ENCODE peak calls at places on chromosomes 5 and 9, in ten cellular contexts. Z, Y, P, K, G, I, X, S, W and C are unnamed samples.

GRCh38 chr5:112183103-112183634 is 235.9 kb downstream of the EPB41L4A start:
- DNase-seq in W (no peak), S (peak), K (no peak), X (no peak), I (peak), P (no peak), Z (no peak), Y (no peak), G (no peak), C (no peak)

GRCh38 chr5:39198080-39198479 is 21.3 kb downstream of the FYB1 start:
- DNase-seq in I (no peak), P (no peak), Y (no peak), S (no peak), Z (no peak), G (no peak), X (no peak), W (no peak), K (no peak), C (no peak)

GRCh38 chr9:81521892-81522291 is 167.5 kb downstream of the TLE1 start:
- DNase-seq in I (no peak), Y (no peak), G (no peak), K (no peak), X (no peak), S (no peak), W (no peak), P (no peak), Z (no peak), C (no peak)

GRCh38 chr9:74285075-74285474 is 212.1 kb upstream of the RORB start:
- DNase-seq in Y (no peak), W (no peak), I (no peak), P (no peak), X (no peak), Z (no peak), S (no peak), G (no peak), K (no peak), C (no peak)

GRCh38 chr9:74777136-74777879 is 110.4 kb downstream of the TRPM6 start:
- DNase-seq in I (peak), Z (peak), X (peak), K (peak), G (peak), P (peak), Y (peak), W (peak), S (peak), C (peak)

GRCh38 chr9:89764217-89764616 is 159.4 kb downstream of the GADD45G start:
- DNase-seq in S (no peak), P (no peak), W (no peak), Z (no peak), I (no peak), Y (no peak), X (no peak), K (no peak), G (no peak), C (no peak)

GRCh38 chr9:93620881-93621820 is 44.8 kb downstream of the PHF2 start:
- DNase-seq in W (peak), S (no peak), I (no peak), K (no peak), Y (peak), X (no peak), Z (no peak), P (no peak), G (no peak), C (no peak)

GRCh38 chr5:115963566-115963965 is 1.3 kb downstream of the LVRN start:
- DNase-seq in P (no peak), G (no peak), X (no peak), K (peak), I (no peak), Y (no peak), S (peak), Z (no peak), W (no peak), C (no peak)

GRCh38 chr9:91047529-91047928 is 245.9 kb downstream of the SYK start:
- DNase-seq in X (no peak), Z (peak), G (no peak), Y (no peak), S (no peak), P (no peak), K (no peak), W (no peak), I (no peak), C (no peak)

GRCh38 chr5:17190799-17191391 is 26.5 kb upstream of the BASP1 start:
- DNase-seq in W (no peak), G (no peak), I (no peak), Y (no peak), S (no peak), X (no peak), Z (no peak), P (no peak), K (no peak), C (no peak)

GRCh38 chr9:70049672-70050271 is 6.1 kb downstream of the MAMDC2 start:
- DNase-seq in W (peak), I (no peak), G (no peak), S (no peak), K (no peak), X (no peak), Z (no peak), P (no peak), Y (no peak), C (no peak)

GRCh38 chr5:123344819-123345426 is 78.3 kb downstream of the CEP120 start:
- DNase-seq in X (no peak), W (no peak), G (peak), Y (peak), Z (no peak), S (peak), P (peak), I (no peak), K (peak), C (no peak)

GRCh38 chr5:141172381-141173204 is at the start of gene PCDHB7:
- DNase-seq in G (no peak), I (no peak), Z (no peak), W (no peak), Y (no peak), S (peak), K (peak), X (no peak), P (peak), C (peak)

GRCh38 chr9:37104183-37104889 is 16.0 kb upstream of the ZCCHC7 start:
- DNase-seq in K (no peak), Z (no peak), S (no peak), Y (no peak), G (no peak), X (no peak), W (no peak), P (no peak), I (peak), C (no peak)